ENCODE peak calls at places on chromosomes 13 and 19, in seven cellular contexts. A, Q, F, S, M, W and G are unnamed samples. For H3K4me1, the result is how much of the 10 kb centered on the place peaks cover.

GRCh38 chr13:97660488-97661086 is 226.6 kb downstream of the RAP2A start:
- DNase-seq in F (no peak), M (no peak), A (no peak), Q (no peak), W (no peak), S (no peak), G (no peak)

GRCh38 chr19:2270157-2270571 is 11.8 kb downstream of the PEAK3 start:
- DNase-seq in M (peak), Q (peak), A (no peak), S (peak), F (no peak), W (no peak), G (no peak)

GRCh38 chr13:47334173-47334572 is 437.3 kb upstream of the HTR2A start:
- DNase-seq in W (no peak), S (no peak), A (peak), Q (peak), F (no peak), M (peak), G (no peak)

GRCh38 chr19:10699650-10700335 is 1.4 kb upstream of the QTRT1 start:
- DNase-seq in M (no peak), A (peak), W (peak), F (peak), S (no peak), Q (peak), G (peak)

GRCh38 chr13:33326723-33327122 is 41.2 kb upstream of the STARD13 start:
- DNase-seq in M (no peak), W (no peak), F (no peak), A (no peak), Q (no peak), S (no peak), G (no peak)

GRCh38 chr13:48801255-48801654 is 147.5 kb downstream of the CYSLTR2 start:
- DNase-seq in F (no peak), Q (peak), M (no peak), S (no peak), W (no peak), A (peak), G (no peak)

GRCh38 chr13:44197791-44198770 is 175.5 kb upstream of the SERP2 start:
- DNase-seq in S (no peak), M (no peak), A (peak), F (no peak), W (no peak), Q (no peak), G (no peak)

GRCh38 chr13:80006940-80007339 is 334.0 kb downstream of the SPRY2 start:
- DNase-seq in F (no peak), M (no peak), S (no peak), W (no peak), A (no peak), Q (no peak), G (no peak)

GRCh38 chr19:9139609-9140158 is 513 bp upstream of the ZNF317 start:
- DNase-seq in F (no peak), W (no peak), M (no peak), A (no peak), Q (peak), S (no peak), G (no peak)

GRCh38 chr13:73162912-73163911 is 104.4 kb downstream of the KLF5 start:
- DNase-seq in W (no peak), F (peak), Q (peak), M (no peak), A (no peak), S (no peak), G (no peak)

GRCh38 chr13:78586706-78587105 is 16.6 kb downstream of the POU4F1 start:
- DNase-seq in M (no peak), Q (no peak), W (no peak), F (no peak), A (no peak), S (no peak), G (no peak)

GRCh38 chr19:45186509-45187334 is 8.1 kb downstream of the BLOC1S3 start:
- DNase-seq in F (peak), M (no peak), S (no peak), A (peak), W (no peak), Q (peak), G (no peak)

GRCh38 chr19:45676851-45677263 is 8.8 kb downstream of the GIPR start:
- DNase-seq in M (no peak), W (peak), Q (no peak), F (no peak), A (no peak), S (no peak), G (no peak)

GRCh38 chr13:80116107-80116506 is 224.8 kb downstream of the SPRY2 start:
- DNase-seq in M (no peak), S (no peak), Q (peak), F (no peak), W (no peak), A (peak), G (no peak)

GRCh38 chr13:28449826-28450773 is 44.8 kb downstream of the FLT1 start:
- DNase-seq in Q (peak), M (no peak), A (no peak), W (no peak), F (no peak), S (no peak), G (no peak)

GRCh38 chr13:77969299-77969698 is 50.7 kb upstream of the EDNRB start:
- DNase-seq in A (no peak), S (no peak), F (no peak), Q (no peak), M (no peak), W (no peak), G (no peak)

GRCh38 chr19:54188224-54188871 is 1.0 kb downstream of the MBOAT7 start:
- DNase-seq in Q (peak), W (no peak), F (peak), A (peak), S (peak), M (no peak), G (no peak)

GRCh38 chr19:18507727-18508440 is 14.0 kb downstream of the ELL start:
- DNase-seq in A (peak), W (no peak), M (no peak), Q (no peak), S (no peak), F (no peak), G (peak)

GRCh38 chr13:27622102-27622820 is 569 bp downstream of the POLR1D start:
- DNase-seq in Q (peak), M (no peak), A (peak), F (peak), S (no peak), W (no peak), G (peak)

GRCh38 chr19:56637976-56638555 is 4.9 kb upstream of the SMIM17 start:
- DNase-seq in A (peak), S (peak), Q (peak), W (no peak), M (peak), F (peak), G (peak)

GRCh38 chr13:51557875-51558604 is 26.2 kb upstream of the WDFY2 start:
- DNase-seq in A (peak), Q (peak), M (no peak), S (no peak), F (peak), W (no peak), G (no peak)

GRCh38 chr19:47464619-47465018 is 7.1 kb downstream of the SLC8A2 start:
- DNase-seq in M (no peak), S (no peak), Q (no peak), F (no peak), A (no peak), W (no peak), G (no peak)

GRCh38 chr19:51196181-51196580 is 28.7 kb upstream of the CD33 start:
- DNase-seq in S (no peak), F (no peak), A (no peak), M (no peak), Q (no peak), W (no peak), G (no peak)

GRCh38 chr19:4748589-4748988 is 24.9 kb upstream of the DPP9 start:
- DNase-seq in W (no peak), F (no peak), S (no peak), M (no peak), A (no peak), Q (no peak), G (peak)

GRCh38 chr13:102197193-102197592 is 204.7 kb downstream of the FGF14 start:
- DNase-seq in M (no peak), Q (peak), S (no peak), A (peak), F (peak), W (no peak), G (peak)

DNA sequence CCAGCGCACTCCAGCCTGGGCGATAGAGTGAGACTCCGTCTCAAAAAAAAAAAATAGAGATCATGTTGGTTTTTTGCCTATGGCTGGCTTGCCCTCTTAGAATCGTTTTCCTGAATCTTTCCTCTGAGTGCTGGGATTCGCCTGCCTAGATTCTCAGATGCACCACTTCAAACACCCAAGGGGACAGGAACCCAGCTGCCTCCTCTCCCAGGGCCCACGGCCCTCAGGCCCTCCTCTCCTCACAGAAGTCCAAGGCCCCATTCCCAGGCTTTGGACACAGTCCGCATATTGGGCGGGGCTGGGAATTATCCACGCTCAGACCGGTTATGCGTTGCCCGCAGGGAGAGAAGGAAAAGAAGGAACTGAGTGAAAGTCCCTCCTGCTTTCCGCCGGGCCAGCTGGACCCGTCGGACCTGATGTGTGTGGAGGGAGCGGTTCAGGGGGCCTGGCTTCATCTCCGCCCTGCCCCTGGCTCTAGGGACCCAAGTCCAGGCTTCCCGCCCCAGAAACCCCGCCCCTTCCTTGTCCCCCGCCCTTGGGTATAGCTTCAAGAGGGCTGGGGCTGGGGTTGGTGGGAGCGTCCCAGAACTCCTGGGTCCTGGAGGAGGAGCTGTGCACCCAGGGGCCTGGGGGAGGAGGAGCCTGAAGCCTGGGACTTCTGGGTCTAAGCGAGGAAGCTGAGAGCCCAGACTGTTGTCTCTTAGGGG is 5.8 kb downstream of the PPFIA3 start:
- DNase-seq in A (no peak), Q (no peak), F (no peak), S (no peak), W (no peak), M (no peak), G (peak)
- H3K4me3 ChIP-seq in A (no peak), Q (no peak), F (no peak), S (no peak), W (no peak), M (no peak), G (peak)

DNA sequence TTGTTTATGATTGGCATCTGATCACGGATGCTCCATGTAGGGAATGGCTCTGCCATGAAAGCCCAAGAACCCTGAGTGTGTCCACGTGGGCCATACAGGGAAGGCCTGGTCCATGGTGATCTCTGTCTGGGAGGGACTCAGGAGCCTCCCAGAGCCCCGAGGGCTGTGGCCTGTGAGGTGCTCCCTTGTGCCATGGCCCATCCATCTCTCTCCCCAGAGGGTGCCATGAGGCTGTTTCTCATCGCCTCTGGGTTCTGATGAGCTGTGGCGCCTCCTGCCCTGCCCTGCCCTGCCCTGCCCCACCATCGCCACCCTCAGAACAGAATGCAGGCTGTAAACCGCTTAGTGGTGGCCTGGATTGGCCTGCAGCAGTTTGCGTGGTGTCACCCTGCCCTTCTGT is 83.1 kb downstream of the ATP11A start:
- DNase-seq in F (no peak), A (no peak), M (no peak), S (no peak), W (no peak), Q (no peak), G (no peak)
- H3K4me1 ChIP-seq in F (under half), A (under half), M (under half), S (under half), W (under half), Q (under half), G (under half)

DNA sequence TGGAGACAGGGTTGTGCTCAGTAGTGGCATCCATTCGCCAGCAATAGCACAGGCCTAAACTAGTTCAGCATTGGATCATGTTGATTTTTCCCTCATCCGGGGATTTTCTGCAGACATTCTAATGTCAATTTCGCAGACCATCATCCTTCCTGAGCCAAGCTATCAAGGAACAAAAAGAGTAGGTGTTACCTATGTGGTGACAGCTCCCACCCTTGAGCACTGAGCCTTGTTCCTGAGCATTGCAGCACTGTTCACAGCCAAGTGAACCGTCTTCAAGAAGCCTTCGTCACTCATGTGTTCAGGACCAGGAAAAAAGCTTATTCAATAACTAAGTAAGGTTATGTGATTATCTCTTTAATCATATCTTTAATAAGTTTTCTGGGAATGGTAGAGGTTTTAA is 576.2 kb downstream of the UQCRFS1 start:
- DNase-seq in W (no peak), F (no peak), S (no peak), M (no peak), A (no peak), Q (no peak), G (no peak)
- H3K27ac ChIP-seq in W (no peak), F (no peak), S (no peak), M (no peak), A (no peak), Q (no peak), G (no peak)

GRCh38 chr19:38251564-38252051 is 4.6 kb downstream of the PPP1R14A start:
- DNase-seq in S (peak), Q (peak), F (no peak), M (no peak), W (no peak), A (no peak), G (peak)
- H3K4me3 ChIP-seq in S (peak), Q (peak), F (no peak), M (peak), W (no peak), A (no peak), G (peak)

DNA sequence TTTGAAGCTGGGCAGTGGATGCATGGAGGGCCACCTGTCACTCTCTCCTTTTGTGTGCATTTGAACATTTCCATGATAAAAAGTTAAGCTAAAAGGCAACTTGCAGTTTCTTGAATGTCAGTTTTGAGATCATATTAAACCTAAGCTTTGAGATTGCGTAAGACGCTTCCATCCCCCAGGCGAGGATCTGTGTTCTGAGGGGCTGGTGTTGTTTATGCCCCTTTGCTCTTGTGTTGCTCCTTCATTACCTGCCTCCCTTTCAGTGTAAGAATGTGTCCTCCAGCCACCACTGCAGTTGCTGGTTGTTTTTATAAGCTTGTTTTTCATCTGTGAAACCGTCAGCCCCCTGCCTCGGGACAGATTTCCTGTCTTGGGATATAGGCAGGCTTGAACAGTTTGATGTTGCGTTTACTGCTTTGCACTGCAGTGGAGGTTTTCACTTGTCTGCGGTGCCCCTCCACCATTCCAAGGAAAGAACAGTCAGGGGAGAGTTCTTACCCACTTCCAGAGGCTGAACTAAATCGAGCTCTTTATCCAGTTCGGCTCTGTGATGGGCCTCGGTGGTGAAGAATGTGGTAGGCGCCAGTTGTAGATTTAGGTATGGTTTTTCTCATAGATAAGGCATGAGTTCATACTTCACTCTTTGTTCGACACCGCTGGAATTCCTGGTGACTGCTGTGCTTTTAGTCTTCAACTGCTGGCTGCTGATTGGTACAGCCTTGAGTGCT is 96.8 kb downstream of the ARHGEF7 start:
- DNase-seq in M (no peak), Q (no peak), F (no peak), W (no peak), A (peak), S (no peak), G (no peak)
- H3K4me1 ChIP-seq in M (half or more), Q (under half), F (under half), W (under half), A (under half), S (under half), G (under half)

GRCh38 chr19:6458695-6459355 is 767 bp downstream of the SLC25A23 start:
- DNase-seq in S (no peak), Q (peak), M (no peak), F (no peak), A (no peak), W (no peak), G (no peak)
- H3K27ac ChIP-seq in S (peak), Q (no peak), M (peak), F (peak), A (no peak), W (peak), G (no peak)

DNA sequence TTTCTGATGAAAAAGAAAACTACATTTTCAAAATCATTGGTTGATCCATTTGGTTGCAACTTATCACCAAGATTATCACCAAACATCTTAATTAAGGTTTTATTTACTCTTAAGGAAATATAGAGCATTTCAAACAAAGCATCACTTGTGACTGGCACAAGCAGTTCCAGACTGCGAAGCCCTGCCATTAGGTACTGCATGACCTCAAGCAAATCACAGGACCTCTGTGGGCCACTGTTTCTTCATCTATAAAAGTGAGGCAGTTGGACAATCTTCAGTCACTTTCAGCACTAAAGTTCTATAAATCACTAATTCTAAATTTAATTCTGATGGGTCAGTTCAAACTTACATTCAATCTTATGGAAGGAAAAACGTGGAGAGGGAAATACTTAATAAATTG is 2.0 kb downstream of the ELF1 start:
- DNase-seq in F (peak), M (no peak), A (no peak), S (no peak), W (peak), Q (no peak), G (no peak)
- H3K4me3 ChIP-seq in F (peak), M (no peak), A (no peak), S (no peak), W (peak), Q (no peak), G (no peak)

DNA sequence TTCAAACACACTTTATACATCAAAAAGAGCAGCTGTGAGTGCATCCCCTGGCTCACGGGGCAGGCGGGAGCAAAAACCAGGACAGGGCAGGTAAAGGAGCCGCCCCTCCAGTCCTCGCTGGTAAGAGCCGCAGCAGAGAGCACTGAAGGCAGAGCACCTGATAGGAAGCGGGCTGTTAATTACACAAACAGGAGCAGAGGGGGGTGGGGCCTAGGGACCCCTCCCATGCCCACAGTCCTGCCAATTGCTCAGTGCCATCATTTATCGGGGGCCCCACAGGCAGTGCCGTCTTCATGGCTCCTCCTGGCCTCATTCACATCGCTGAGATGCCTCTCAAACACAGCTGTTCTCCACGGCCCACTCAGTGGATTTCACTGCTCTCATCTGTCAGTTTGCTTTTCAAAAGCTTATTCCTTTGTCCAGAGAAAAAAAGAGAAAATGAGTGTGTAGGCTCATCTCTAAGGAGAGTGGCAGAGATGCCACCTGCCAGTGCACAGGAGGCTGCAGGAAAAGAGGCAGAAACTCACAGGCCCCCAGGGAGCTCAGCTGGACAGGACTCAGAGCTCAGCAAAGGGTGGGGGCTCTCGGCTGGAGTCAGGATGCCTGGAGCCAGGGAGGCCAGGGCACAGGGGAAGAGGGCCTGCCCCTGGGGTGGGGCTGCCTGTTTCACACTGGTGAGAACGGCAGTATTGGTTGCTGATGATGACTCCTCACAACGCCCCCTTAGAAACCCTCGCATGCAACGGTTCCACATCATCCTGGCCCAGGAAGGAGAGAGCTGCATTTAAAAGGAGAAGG is 174.6 kb downstream of the COL4A1 start:
- DNase-seq in W (no peak), Q (peak), M (no peak), A (peak), S (no peak), F (no peak), G (peak)
- H3K4me1 ChIP-seq in W (under half), Q (under half), M (under half), A (under half), S (under half), F (under half), G (half or more)